ENCODE peak calls at places on chromosomes 12 and 14, in ten cellular contexts. J, N, Q, G, M, E, T, D, W and C are unnamed samples.
A peak's percentile ranks its signal among the peaks of the same experiment; 100 is the strongest.

GRCh38 chr14:70096866-70097265 is 91.9 kb downstream of the SLC8A3 start:
- DNase-seq in J (no peak), N (no peak), Q (peak; percentile 56), G (no peak), M (no peak), E (no peak), T (no peak), D (peak; percentile 28), W (no peak), C (no peak)

GRCh38 chr14:104878582-104878981 is 13.5 kb downstream of the CEP170B start:
- DNase-seq in J (no peak), N (peak; percentile 5), Q (no peak), G (no peak), M (no peak), E (no peak), T (no peak), D (no peak), W (no peak), C (no peak)

GRCh38 chr14:39665084-39665483 is 232.9 kb upstream of the FBXO33 start:
- DNase-seq in J (no peak), N (no peak), Q (no peak), G (no peak), M (no peak), E (peak; percentile 13), T (no peak), D (no peak), W (no peak), C (no peak)

GRCh38 chr14:36784541-36784940 is 122.9 kb downstream of the PAX9 start:
- DNase-seq in J (no peak), N (no peak), Q (no peak), G (no peak), M (no peak), E (peak; percentile 6), T (no peak), D (no peak), W (no peak), C (no peak)

GRCh38 chr14:99755629-99756603 is 37.3 kb upstream of the EML1 start:
- DNase-seq in J (no peak), N (peak; percentile 63), Q (no peak), G (no peak), M (no peak), E (peak; percentile 94), T (no peak), D (peak; percentile 94), W (no peak), C (peak; percentile 95)

GRCh38 chr14:96252323-96253052 is 3.5 kb upstream of the BDKRB1 start:
- DNase-seq in J (no peak), N (no peak), Q (no peak), G (no peak), M (no peak), E (no peak), T (no peak), D (peak; percentile 85), W (no peak), C (no peak)

GRCh38 chr14:61196792-61197191 is 84.3 kb downstream of the TMEM30B start:
- DNase-seq in J (no peak), N (no peak), Q (no peak), G (no peak), M (no peak), E (no peak), T (no peak), D (no peak), W (no peak), C (no peak)

GRCh38 chr12:91001306-91001705 is 3.5 kb downstream of the EPYC start:
- DNase-seq in J (no peak), N (no peak), Q (no peak), G (no peak), M (no peak), E (peak; percentile 36), T (no peak), D (no peak), W (no peak), C (no peak)

GRCh38 chr12:100956311-100956852 is 161.8 kb downstream of the ANO4 start:
- DNase-seq in J (no peak), N (no peak), Q (no peak), G (no peak), M (no peak), E (peak; percentile 68), T (no peak), D (no peak), W (no peak), C (no peak)

GRCh38 chr14:101634453-101635237 is 73.3 kb downstream of the DIO3 start:
- DNase-seq in J (no peak), N (no peak), Q (no peak), G (no peak), M (no peak), E (no peak), T (no peak), D (peak; percentile 2), W (no peak), C (no peak)

GRCh38 chr12:27975222-27976136 is 2.9 kb upstream of the PTHLH start:
- DNase-seq in J (no peak), N (no peak), Q (peak; percentile 56), G (no peak), M (peak; percentile 41), E (peak; percentile 73), T (no peak), D (peak; percentile 70), W (no peak), C (peak; percentile 27)

GRCh38 chr14:101018561-101019290 is 115.2 kb upstream of the RTL1 start:
- DNase-seq in J (no peak), N (no peak), Q (peak; percentile 1), G (no peak), M (peak; percentile 16), E (no peak), T (no peak), D (no peak), W (no peak), C (no peak)

GRCh38 chr12:108232565-108232964 is 103.5 kb downstream of the WSCD2 start:
- DNase-seq in J (no peak), N (no peak), Q (no peak), G (no peak), M (no peak), E (no peak), T (no peak), D (no peak), W (no peak), C (no peak)

GRCh38 chr12:100141998-100142850 is 450 bp downstream of the BLTP3B start:
- DNase-seq in J (peak; percentile 68), N (peak; percentile 63), Q (peak; percentile 62), G (peak; percentile 53), M (peak; percentile 73), E (no peak), T (no peak), D (peak; percentile 51), W (no peak), C (peak; percentile 12)